ENCODE peak calls at places on chromosome 21, in seven cellular contexts. N is PC-3; Z is HS-27A; M is amniotic stem cell; Q is stimulated activated CD4-positive, alpha-beta T cell treated with anti-CD3 and anti-CD28 coated beads, Interleukin-1b, Interleukin-23, amount 100 ng/mL, for 4 hours; W is NCI-H1436; R is T-helper 1 cell. L is an unnamed sample.

GRCh38 chr21:35366348-35367085 is 317.4 kb upstream of the RUNX1 start:
- DNase-seq in N (no peak), Z (peak), M (peak), Q (no peak), W (no peak), R (no peak), L (peak)

GRCh38 chr21:46637952-46638746 is 2.7 kb downstream of the PRMT2 start:
- DNase-seq in N (peak), Z (no peak), M (no peak), Q (no peak), W (no peak), R (no peak), L (no peak)

GRCh38 chr21:18803624-18804023 is 400.0 kb upstream of the TMPRSS15 start:
- DNase-seq in N (no peak), Z (no peak), M (no peak), Q (no peak), W (no peak), R (no peak), L (no peak)

GRCh38 chr21:35984654-35985366 is 75.5 kb downstream of the SETD4 start:
- DNase-seq in N (peak), Z (no peak), M (no peak), Q (no peak), W (no peak), R (no peak), L (no peak)

GRCh38 chr21:39445339-39446269 is at the start of gene LCA5L:
- DNase-seq in N (peak), Z (peak), M (peak), Q (peak), W (peak), R (peak), L (peak)

GRCh38 chr21:33047231-33047630 is 21.5 kb downstream of the OLIG2 start:
- DNase-seq in N (peak), Z (no peak), M (no peak), Q (no peak), W (no peak), R (no peak), L (no peak)

GRCh38 chr21:34075760-34076159 is 2.4 kb downstream of the MRPS6 start:
- DNase-seq in N (no peak), Z (no peak), M (no peak), Q (no peak), W (no peak), R (no peak), L (no peak)

GRCh38 chr21:44003307-44003966 is 8.7 kb upstream of the TRAPPC10 start:
- DNase-seq in N (no peak), Z (no peak), M (no peak), Q (no peak), W (no peak), R (no peak), L (no peak)

GRCh38 chr21:46401186-46401910 is 57.3 kb upstream of the DIP2A start:
- DNase-seq in N (no peak), Z (no peak), M (no peak), Q (no peak), W (no peak), R (no peak), L (no peak)

GRCh38 chr21:32819702-32820101 is 48.1 kb upstream of the PAXBP1 start:
- DNase-seq in N (peak), Z (no peak), M (peak), Q (no peak), W (no peak), R (no peak), L (no peak)

GRCh38 chr21:23887709-23888303 is 1719.5 kb downstream of the MRPL39 start:
- DNase-seq in N (no peak), Z (no peak), M (no peak), Q (no peak), W (no peak), R (peak), L (no peak)

GRCh38 chr21:31346256-31346821 is 2.3 kb upstream of the TIAM1 start:
- DNase-seq in N (no peak), Z (no peak), M (no peak), Q (no peak), W (no peak), R (no peak), L (no peak)

GRCh38 chr21:42149656-42150457 is 69.1 kb upstream of the ABCG1 start:
- DNase-seq in N (no peak), Z (no peak), M (no peak), Q (no peak), W (no peak), R (no peak), L (no peak)

GRCh38 chr21:21268061-21268471 is 269.9 kb downstream of the NCAM2 start:
- DNase-seq in N (no peak), Z (no peak), M (peak), Q (no peak), W (no peak), R (no peak), L (no peak)

GRCh38 chr21:45420061-45420521 is 15.1 kb downstream of the COL18A1 start:
- DNase-seq in N (no peak), Z (no peak), M (no peak), Q (no peak), W (no peak), R (no peak), L (no peak)

GRCh38 chr21:45826733-45827692 is 154.6 kb upstream of the COL6A1 start:
- DNase-seq in N (no peak), Z (no peak), M (no peak), Q (no peak), W (no peak), R (no peak), L (no peak)

GRCh38 chr21:40269239-40269638 is 402.0 kb downstream of the PCP4 start:
- DNase-seq in N (no peak), Z (no peak), M (no peak), Q (no peak), W (no peak), R (no peak), L (no peak)

GRCh38 chr21:15669247-15669646 is 60.5 kb upstream of the USP25 start:
- DNase-seq in N (no peak), Z (no peak), M (no peak), Q (no peak), W (no peak), R (no peak), L (no peak)

GRCh38 chr21:43318841-43319781 is 107.8 kb downstream of the SIK1 start:
- DNase-seq in N (peak), Z (no peak), M (peak), Q (no peak), W (peak), R (no peak), L (no peak)

GRCh38 chr21:34889287-34889536 is 159.9 kb downstream of the RUNX1 start:
- DNase-seq in N (peak), Z (peak), M (no peak), Q (peak), W (peak), R (peak), L (peak)

GRCh38 chr21:16568661-16569060 is 838.9 kb downstream of the USP25 start:
- DNase-seq in N (no peak), Z (no peak), M (no peak), Q (no peak), W (no peak), R (no peak), L (no peak)

GRCh38 chr21:39051561-39051949 is 131.7 kb downstream of the PSMG1 start:
- DNase-seq in N (peak), Z (peak), M (no peak), Q (no peak), W (no peak), R (no peak), L (no peak)